ENCODE peak calls at places on chromosomes 11 and 22, in six cellular contexts. H, Z, Y, M, L and T are unnamed samples.

GRCh38 chr22:50011447-50012200 is 941 bp downstream of the IL17REL start:
- DNase-seq in H (no peak), Z (no peak), Y (peak; percentile 64), M (no peak), L (no peak), T (no peak)

GRCh38 chr11:44034639-44035038 is 13.1 kb upstream of the ACCSL start:
- DNase-seq in H (peak; percentile 16), Z (no peak), Y (no peak), M (no peak), L (no peak), T (no peak)

GRCh38 chr11:128448981-128449713 is 138.2 kb downstream of the ETS1 start:
- DNase-seq in H (no peak), Z (no peak), Y (no peak), M (no peak), L (peak; percentile 70), T (no peak)

GRCh38 chr11:6654281-6655019 is 1.2 kb downstream of the DCHS1 start:
- DNase-seq in H (peak; percentile 29), Z (no peak), Y (no peak), M (no peak), L (no peak), T (no peak)

GRCh38 chr11:76664578-76665061 is 5.9 kb downstream of the LRRC32 start:
- DNase-seq in H (no peak), Z (no peak), Y (no peak), M (no peak), L (no peak), T (no peak)

GRCh38 chr22:19802001-19802880 is 41.7 kb downstream of the TBX1 start:
- DNase-seq in H (no peak), Z (no peak), Y (no peak), M (no peak), L (no peak), T (no peak)

GRCh38 chr11:116598556-116598955 is 174.2 kb downstream of the BUD13 start:
- DNase-seq in H (no peak), Z (no peak), Y (no peak), M (no peak), L (no peak), T (no peak)

GRCh38 chr22:47157093-47157420 is 394.6 kb downstream of the TBC1D22A start:
- DNase-seq in H (no peak), Z (no peak), Y (no peak), M (no peak), L (no peak), T (no peak)

GRCh38 chr11:36228689-36229088 is 60.5 kb downstream of the COMMD9 start:
- DNase-seq in H (no peak), Z (no peak), Y (no peak), M (no peak), L (no peak), T (no peak)

GRCh38 chr11:132078677-132079076 is 708.3 kb downstream of the NTM start:
- DNase-seq in H (no peak), Z (no peak), Y (no peak), M (no peak), L (no peak), T (no peak)

GRCh38 chr11:43582024-43582836 is 98.3 kb upstream of the HSD17B12 start:
- DNase-seq in H (peak; percentile 55), Z (no peak), Y (peak; percentile 40), M (no peak), L (no peak), T (no peak)

GRCh38 chr11:73340164-73340563 is 32.1 kb downstream of the ARHGEF17 start:
- DNase-seq in H (no peak), Z (no peak), Y (no peak), M (no peak), L (no peak), T (no peak)

GRCh38 chr22:39574779-39575551 is 4.4 kb downstream of the CACNA1I start:
- DNase-seq in H (no peak), Z (peak; percentile 80), Y (no peak), M (peak; percentile 80), L (peak; percentile 94), T (peak; percentile 69)

GRCh38 chr22:37448521-37449150 is 21.4 kb upstream of the ELFN2 start:
- DNase-seq in H (no peak), Z (no peak), Y (no peak), M (no peak), L (no peak), T (no peak)

GRCh38 chr22:50315289-50316113 is 8.1 kb upstream of the PLXNB2 start:
- DNase-seq in H (no peak), Z (no peak), Y (no peak), M (no peak), L (no peak), T (no peak)

GRCh38 chr11:77121096-77121640 is 6.9 kb upstream of the MYO7A start:
- DNase-seq in H (no peak), Z (no peak), Y (no peak), M (no peak), L (no peak), T (no peak)

GRCh38 chr11:125457814-125458343 is 38.2 kb downstream of the FEZ1 start:
- DNase-seq in H (peak; percentile 40), Z (no peak), Y (peak; percentile 16), M (no peak), L (peak; percentile 91), T (no peak)

GRCh38 chr22:46007003-46007847 is 30.3 kb upstream of the WNT7B start:
- DNase-seq in H (no peak), Z (peak; percentile 74), Y (no peak), M (peak; percentile 91), L (peak; percentile 88), T (peak; percentile 86)

GRCh38 chr22:35437038-35437437 is 37.1 kb downstream of the MCM5 start:
- DNase-seq in H (peak; percentile 88), Z (peak; percentile 38), Y (peak; percentile 83), M (no peak), L (no peak), T (peak; percentile 10)

GRCh38 chr11:100830295-100830694 is 143.2 kb downstream of the ARHGAP42 start:
- DNase-seq in H (no peak), Z (no peak), Y (no peak), M (no peak), L (peak; percentile 57), T (no peak)

GRCh38 chr11:12478743-12479142 is 101.4 kb downstream of the PARVA start:
- DNase-seq in H (no peak), Z (no peak), Y (no peak), M (peak; percentile 92), L (peak; percentile 78), T (no peak)

GRCh38 chr22:32562396-32562795 is 87.8 kb downstream of the FBXO7 start:
- DNase-seq in H (no peak), Z (no peak), Y (no peak), M (no peak), L (no peak), T (no peak)

GRCh38 chr11:72618801-72619200 is 55.4 kb downstream of the PDE2A start:
- DNase-seq in H (no peak), Z (no peak), Y (no peak), M (no peak), L (no peak), T (no peak)

GRCh38 chr22:47053013-47053864 is 290.8 kb downstream of the TBC1D22A start:
- DNase-seq in H (no peak), Z (no peak), Y (no peak), M (no peak), L (no peak), T (no peak)

GRCh38 chr22:48551061-48551460 is 1276.6 kb downstream of the BRD1 start:
- DNase-seq in H (no peak), Z (no peak), Y (no peak), M (no peak), L (no peak), T (no peak)

GRCh38 chr22:38454361-38455062 is 487 bp downstream of the KCNJ4 start:
- DNase-seq in H (no peak), Z (no peak), Y (no peak), M (no peak), L (no peak), T (no peak)
- TF ChIP-seq EZH2 in H (peak; percentile 80), Z (no peak), Y (peak; percentile 52), M (peak; percentile 96), L (peak; percentile 99), T (peak; percentile 97)

GRCh38 chr11:17214338-17214737 is 6.6 kb upstream of the PIK3C2A start:
- DNase-seq in H (no peak), Z (no peak), Y (no peak), M (no peak), L (no peak), T (no peak)

GRCh38 chr11:17207317-17208256 is at the start of gene PIK3C2A:
- DNase-seq in H (peak; percentile 98), Z (peak; percentile 81), Y (peak; percentile 99), M (peak; percentile 94), L (peak; percentile 94), T (peak; percentile 95)

GRCh38 chr11:17206448-17206847 is 1.3 kb downstream of the PIK3C2A start:
- DNase-seq in H (no peak), Z (no peak), Y (no peak), M (peak; percentile 3), L (no peak), T (no peak)

GRCh38 chr11:17209939-17210245 is 2.1 kb upstream of the PIK3C2A start:
- DNase-seq in H (no peak), Z (no peak), Y (no peak), M (no peak), L (no peak), T (no peak)

GRCh38 chr11:17208257-17208999 is 642 bp upstream of the PIK3C2A start:
- DNase-seq in H (no peak), Z (peak; percentile 82), Y (peak; percentile 90), M (peak; percentile 81), L (peak; percentile 82), T (peak; percentile 87)
- TF ChIP-seq EZH2 in H (no peak), Z (no peak), Y (no peak), M (no peak), L (no peak), T (no peak)

GRCh38 chr11:46121724-46122477 is 647 bp upstream of the PHF21A start:
- DNase-seq in H (peak; percentile 78), Z (peak; percentile 87), Y (peak; percentile 95), M (peak; percentile 85), L (peak; percentile 92), T (peak; percentile 74)
- TF ChIP-seq EZH2 in H (no peak), Z (no peak), Y (no peak), M (no peak), L (no peak), T (no peak)

DNA sequence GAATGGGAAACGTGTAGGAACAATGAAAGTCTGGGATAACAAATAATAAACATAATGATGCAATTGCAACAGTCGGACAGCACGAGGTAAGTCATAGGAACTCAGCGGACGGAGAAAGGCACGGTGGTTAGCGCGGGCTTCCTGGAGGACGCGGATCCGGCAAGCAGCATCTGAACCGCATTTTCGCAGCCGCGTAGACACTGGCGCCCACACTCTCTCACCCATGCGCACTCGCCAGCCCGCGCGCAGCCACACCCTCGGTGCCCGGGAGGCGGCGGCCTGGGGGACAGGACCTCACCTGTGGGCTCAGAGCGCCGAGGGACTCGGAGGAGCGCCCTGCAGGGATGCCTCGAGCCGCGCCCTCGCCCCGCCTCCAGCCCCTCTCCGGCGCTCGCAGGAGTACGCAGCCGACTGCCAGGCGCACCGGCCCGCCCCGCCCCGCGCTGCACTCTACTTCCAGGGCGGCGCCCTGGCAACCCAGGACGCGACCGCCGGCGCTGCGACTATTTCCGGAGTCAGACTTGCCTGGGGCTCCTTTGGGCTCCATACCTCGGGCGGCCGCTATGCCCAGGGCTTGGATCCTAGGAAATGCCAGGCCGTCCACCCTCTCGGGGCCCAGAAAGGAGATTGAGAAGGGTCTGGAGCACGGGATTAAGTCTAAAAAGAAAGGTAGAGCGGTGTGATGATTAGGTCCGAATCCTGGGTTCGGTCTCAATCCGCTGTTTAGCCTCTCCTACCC is at the start of gene TTLL1:
- DNase-seq in H (peak; percentile 95), Z (peak; percentile 76), Y (peak; percentile 96), M (peak; percentile 87), L (peak; percentile 84), T (peak; percentile 85)
- TF ChIP-seq EZH2 in H (no peak), Z (no peak), Y (no peak), M (no peak), L (no peak), T (no peak)